ENCODE peak calls at places on chromosomes 3 and 15, in four cellular contexts. D is effector memory CD4-positive, alpha-beta T cell; G is stimulated activated CD8-positive, alpha-beta memory T cell treated with anti-CD3 and anti-CD28 coated beads, Interleukin-15, amount 100 ng/mL, for 1 hour; M is fibroblast of pulmonary artery. T is an unnamed sample.
A peak's percentile ranks its signal among the peaks of the same experiment; 100 is the strongest.

GRCh38 chr3:123783811-123784210 is 100.3 kb downstream of the MYLK start:
- DNase-seq in D (no peak), G (no peak), M (no peak), T (no peak)

GRCh38 chr15:61681038-61681418 is 379.2 kb downstream of the VPS13C start:
- DNase-seq in D (no peak), G (no peak), M (no peak), T (no peak)

GRCh38 chr15:63560741-63561448 is 36.3 kb upstream of the FBXL22 start:
- DNase-seq in D (no peak), G (no peak), M (no peak), T (peak; percentile 49)

GRCh38 chr15:53978248-53978906 is at the start of gene UNC13C:
- DNase-seq in D (no peak), G (no peak), M (no peak), T (no peak)

GRCh38 chr15:75647370-75648155 is at the start of gene SNX33:
- DNase-seq in D (peak; percentile 37), G (no peak), M (peak; percentile 92), T (peak; percentile 79)

GRCh38 chr3:142960322-142960850 is 3.1 kb downstream of the PAQR9 start:
- DNase-seq in D (no peak), G (no peak), M (no peak), T (no peak)

GRCh38 chr15:88476635-88477038 is 9.1 kb downstream of the MRPS11 start:
- DNase-seq in D (no peak), G (no peak), M (peak; percentile 66), T (peak; percentile 50)

GRCh38 chr3:12869025-12869695 is 27.8 kb upstream of the RPL32 start:
- DNase-seq in D (no peak), G (no peak), M (no peak), T (peak; percentile 81)

GRCh38 chr3:129554356-129555120 is 11.6 kb downstream of the H1-8 start:
- DNase-seq in D (no peak), G (no peak), M (no peak), T (no peak)

GRCh38 chr15:69941206-69941605 is 156.5 kb downstream of the TLE3 start:
- DNase-seq in D (no peak), G (no peak), M (no peak), T (no peak)

T was measured in GM10248.